ENCODE peak calls at places on chromosomes 16 and 17, in nine cellular contexts. Y is epithelial cell of prostate; R is NCI-H1694; U is gastrocnemius medialis; X is type B pancreatic cell; K is MM.1S; V is naive thymus-derived CD8-positive, alpha-beta T cell; T is midbrain; F is GDM1. Z is an unnamed sample.

GRCh38 chr17:28551421-28552186 is 820 bp downstream of the UNC119 start:
- DNase-seq in V (no peak), R (peak), U (no peak), Y (no peak), K (no peak), F (no peak), X (no peak), T (no peak), Z (no peak)

GRCh38 chr17:30248786-30249185 is 13.3 kb upstream of the SLC6A4 start:
- DNase-seq in F (no peak), V (no peak), U (peak), K (no peak), Y (no peak), R (no peak), T (no peak), X (no peak), Z (no peak)

GRCh38 chr17:63258785-63259184 is 187.3 kb downstream of the CYB561 start:
- DNase-seq in T (no peak), F (no peak), U (no peak), X (no peak), V (no peak), Y (no peak), R (no peak), K (no peak), Z (no peak)

GRCh38 chr16:10820546-10820945 is 2.0 kb upstream of the TVP23A start:
- DNase-seq in V (no peak), R (no peak), K (no peak), Y (no peak), U (no peak), X (no peak), F (no peak), T (no peak), Z (no peak)

GRCh38 chr16:70561623-70562022 is 38.0 kb downstream of the SF3B3 start:
- DNase-seq in Y (peak), U (peak), T (peak), X (no peak), K (no peak), R (no peak), F (no peak), V (no peak), Z (no peak)

GRCh38 chr17:74546586-74546985 is 671 bp upstream of the CD300C start:
- DNase-seq in R (no peak), T (no peak), X (no peak), Y (no peak), V (no peak), K (no peak), U (no peak), F (no peak), Z (no peak)

GRCh38 chr17:35931794-35932419 is 1.3 kb upstream of the RDM1 start:
- DNase-seq in Y (no peak), R (no peak), X (no peak), K (no peak), T (no peak), V (no peak), F (no peak), U (no peak), Z (no peak)

GRCh38 chr16:1978476-1979120 is 2.7 kb downstream of the NOXO1 start:
- DNase-seq in V (no peak), R (no peak), U (no peak), X (no peak), T (no peak), F (no peak), Y (no peak), K (no peak), Z (no peak)

GRCh38 chr16:1125471-1125870 is 27.4 kb upstream of the CACNA1H start:
- DNase-seq in T (no peak), R (no peak), K (no peak), V (peak), F (no peak), U (no peak), X (no peak), Y (no peak), Z (no peak)

GRCh38 chr17:77131919-77132318 is 8.8 kb upstream of the SEC14L1 start:
- DNase-seq in R (peak), F (no peak), X (no peak), Y (no peak), V (no peak), U (peak), K (no peak), T (no peak), Z (no peak)

GRCh38 chr16:4500283-4500682 is 24.1 kb downstream of the HMOX2 start:
- DNase-seq in R (no peak), T (peak), U (peak), Y (no peak), K (no peak), F (no peak), X (no peak), V (no peak), Z (no peak)

GRCh38 chr17:9200197-9200662 is 178.9 kb downstream of the NTN1 start:
- DNase-seq in Y (no peak), X (no peak), R (no peak), F (no peak), K (no peak), V (no peak), T (no peak), U (no peak), Z (no peak)

GRCh38 chr16:69451166-69451565 is 26.7 kb downstream of the CYB5B start:
- DNase-seq in K (no peak), R (no peak), F (no peak), Y (no peak), V (no peak), U (no peak), X (no peak), T (no peak), Z (no peak)

GRCh38 chr17:19284005-19284959 is 47.1 kb downstream of the EPN2 start:
- DNase-seq in X (no peak), T (no peak), U (no peak), V (no peak), Y (no peak), R (no peak), K (peak), F (no peak), Z (no peak)

GRCh38 chr17:36755586-36755985 is 154.2 kb downstream of the MRM1 start:
- DNase-seq in K (peak), T (no peak), U (no peak), Y (no peak), F (no peak), V (peak), X (no peak), R (no peak), Z (no peak)

GRCh38 chr17:3575506-3575905 is 17.9 kb upstream of the TRPV3 start:
- DNase-seq in U (no peak), Y (peak), V (no peak), T (no peak), K (no peak), R (no peak), X (no peak), F (no peak), Z (peak)

GRCh38 chr16:1929105-1929504 is 10.9 kb upstream of the HS3ST6 start:
- DNase-seq in Y (no peak), R (peak), K (peak), U (no peak), V (no peak), X (no peak), F (no peak), T (peak), Z (no peak)

Z was measured in lower leg skin.